ENCODE peak calls at places on chromosomes 2 and 18, in ten cellular contexts. Q is stomach, B is HL-60, V is breast epithelium, K is GM23338, T is sigmoid colon, X is HCT116, P is spleen, N is GM12878, O is endothelial cell of umbilical vein. M is an unnamed sample.

GRCh38 chr2:60826126-60826525 is 55.2 kb upstream of the REL start:
- DNase-seq in P (no peak), B (no peak), Q (no peak), V (no peak), K (no peak), N (no peak), X (no peak), T (no peak), O (no peak), M (no peak)

GRCh38 chr18:2939317-2939716 is 73.6 kb downstream of the LPIN2 start:
- DNase-seq in B (no peak), K (no peak), T (no peak), N (no peak), Q (peak; percentile 78), O (no peak), P (no peak), V (no peak), X (no peak), M (peak; percentile 76)

GRCh38 chr2:207505728-207506127 is 24.0 kb upstream of the CREB1 start:
- DNase-seq in X (no peak), K (peak; percentile 58), Q (no peak), N (no peak), B (no peak), O (peak; percentile 29), V (no peak), P (no peak), T (no peak), M (no peak)

GRCh38 chr2:166472332-166472731 is 21.7 kb downstream of the SCN7A start:
- DNase-seq in P (no peak), Q (no peak), V (no peak), X (no peak), K (no peak), O (no peak), N (no peak), B (no peak), T (no peak), M (no peak)

GRCh38 chr2:101119431-101119830 is 31.8 kb downstream of the TBC1D8 start:
- DNase-seq in Q (peak; percentile 53), O (no peak), T (no peak), B (no peak), V (no peak), K (no peak), P (no peak), N (no peak), X (no peak), M (no peak)

GRCh38 chr2:238235331-238235732 is 4.5 kb downstream of the HES6 start:
- DNase-seq in P (peak; percentile 77), Q (no peak), X (no peak), N (no peak), K (no peak), V (no peak), B (peak; percentile 30), T (peak; percentile 64), O (no peak), M (no peak)

GRCh38 chr2:174577967-174578589 is 19.5 kb downstream of the WIPF1 start:
- DNase-seq in K (peak; percentile 61), N (no peak), T (no peak), B (peak; percentile 71), O (peak; percentile 55), Q (no peak), V (no peak), P (no peak), X (no peak), M (no peak)

GRCh38 chr2:60581461-60582282 is 28.2 kb upstream of the BCL11A start:
- DNase-seq in K (peak; percentile 75), X (no peak), V (peak; percentile 48), T (peak; percentile 74), B (peak; percentile 65), N (no peak), P (peak; percentile 95), O (peak; percentile 49), Q (peak; percentile 77), M (peak; percentile 67)

GRCh38 chr2:72581560-72582181 is 244.2 kb downstream of the EXOC6B start:
- DNase-seq in B (no peak), K (peak; percentile 63), Q (no peak), V (no peak), O (no peak), P (no peak), N (no peak), T (no peak), X (no peak), M (no peak)

GRCh38 chr2:199895406-199895805 is 15.7 kb upstream of the C2orf69 start:
- DNase-seq in V (no peak), K (no peak), Q (no peak), O (no peak), T (no peak), B (no peak), N (no peak), P (no peak), X (no peak), M (no peak)

GRCh38 chr2:199901942-199902341 is 9.2 kb upstream of the C2orf69 start:
- DNase-seq in P (no peak), N (no peak), X (no peak), K (no peak), O (no peak), Q (no peak), T (no peak), V (no peak), B (no peak), M (no peak)

GRCh38 chr2:199902486-199903110 is 8.5 kb upstream of the C2orf69 start:
- DNase-seq in O (no peak), X (no peak), N (no peak), T (no peak), V (no peak), P (no peak), B (no peak), K (no peak), Q (no peak), M (no peak)

DNA sequence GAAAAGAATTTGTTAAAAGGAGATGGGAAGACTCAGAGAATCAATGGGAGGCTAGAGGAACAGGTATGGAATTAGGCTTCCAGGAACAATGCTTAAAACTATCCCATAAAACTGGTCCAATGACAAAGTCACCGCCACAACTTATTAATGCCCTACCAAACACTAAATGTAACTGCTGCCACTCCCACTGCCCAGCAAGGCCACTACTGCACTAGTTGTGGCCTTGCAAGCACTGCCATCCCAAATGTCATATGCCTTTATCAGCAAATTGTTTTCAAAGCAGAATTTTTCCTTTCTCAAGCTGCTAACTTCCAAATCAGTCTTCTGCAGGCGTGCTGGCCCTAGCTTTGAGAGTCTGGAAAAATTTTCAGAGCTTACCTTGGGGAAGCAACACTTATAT is 14.5 kb upstream of the C2orf69 start:
- DNase-seq in N (no peak), K (no peak), Q (no peak), B (no peak), P (no peak), O (no peak), V (no peak), X (no peak), T (no peak), M (no peak)
- TF ChIP-seq POLR2AphosphoS5 in N (no peak), K (no peak), Q (no peak), B (no peak), P (no peak), O (no peak), V (no peak), X (no peak), T (no peak), M (no peak)

GRCh38 chr2:231816327-231817026 is 30.2 kb downstream of the COPS7B start:
- DNase-seq in P (no peak), X (no peak), B (no peak), T (no peak), Q (no peak), N (no peak), V (no peak), K (no peak), O (no peak), M (no peak)
- H3K27ac ChIP-seq in P (no peak overlapping the region), X (no peak overlapping the region), B (no peak overlapping the region), T (no peak overlapping the region), Q (no peak overlapping the region), N (no peak overlapping the region), V (no peak overlapping the region), K (no peak overlapping the region), O (no peak overlapping the region), M (no peak overlapping the region)

DNA sequence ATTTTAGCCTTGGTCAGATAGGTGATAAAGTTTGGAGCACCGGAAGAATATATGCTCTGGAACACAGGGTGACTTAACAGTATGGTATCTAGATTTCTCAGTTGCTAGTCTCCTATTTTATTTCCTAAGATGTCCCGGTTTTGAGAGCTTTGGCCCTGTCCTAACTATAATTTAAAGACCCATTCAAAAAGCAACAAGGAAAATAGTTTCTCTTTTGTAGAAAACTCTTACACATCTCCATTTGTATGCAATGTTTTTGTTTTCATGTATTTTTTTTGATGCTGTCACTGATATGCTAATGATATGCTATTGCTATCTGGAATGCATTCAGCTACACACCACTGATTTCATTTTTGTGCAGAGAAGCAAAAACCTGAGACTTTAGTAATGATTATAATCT is 237.8 kb downstream of the GPD2 start:
- DNase-seq in T (no peak), B (no peak), K (no peak), N (no peak), X (no peak), Q (no peak), O (no peak), V (no peak), P (no peak), M (no peak)
- TF ChIP-seq POLR2AphosphoS5 in T (no peak), B (no peak), K (no peak), N (no peak), X (no peak), Q (no peak), O (no peak), V (no peak), P (no peak), M (no peak)

GRCh38 chr2:70733428-70734185 is 34.4 kb downstream of the ADD2 start:
- DNase-seq in K (peak; percentile 75), X (no peak), V (no peak), B (no peak), P (no peak), T (no peak), Q (no peak), N (no peak), O (no peak), M (no peak)
- H3K27ac ChIP-seq in K (peak overlapping the region; percentile 68), X (no peak overlapping the region), V (no peak overlapping the region), B (no peak overlapping the region), P (no peak overlapping the region), T (no peak overlapping the region), Q (no peak overlapping the region), N (no peak overlapping the region), O (no peak overlapping the region), M (no peak overlapping the region)